ENCODE peak calls at places on chromosomes 11 and 22, in seven cellular contexts. K, L, C, D, Y, M and S are unnamed samples.

GRCh38 chr11:120632579-120632978 is 121.0 kb downstream of the GRIK4 start:
- DNase-seq in L (no peak), K (no peak), D (no peak), M (no peak), Y (no peak), C (no peak), S (no peak)

GRCh38 chr22:29503811-29504372 is 23.9 kb downstream of the NEFH start:
- DNase-seq in D (no peak), L (no peak), Y (peak), K (no peak), M (no peak), C (peak), S (no peak)

GRCh38 chr22:36160499-36160942 is at the start of gene APOL3:
- DNase-seq in Y (peak), M (no peak), C (peak), K (no peak), D (peak), L (no peak), S (no peak)

GRCh38 chr11:134500621-134501020 is 88.6 kb upstream of the B3GAT1 start:
- DNase-seq in Y (no peak), K (no peak), D (no peak), C (no peak), L (no peak), M (peak), S (no peak)

GRCh38 chr11:61080526-61080925 is 21.8 kb upstream of the CD5 start:
- DNase-seq in M (no peak), D (no peak), L (no peak), C (no peak), K (no peak), Y (no peak), S (no peak)

GRCh38 chr11:73578786-73579185 is 19.1 kb downstream of the FAM168A start:
- DNase-seq in M (no peak), L (no peak), K (no peak), D (no peak), C (peak), Y (peak), S (no peak)

GRCh38 chr11:67371549-67372231 is 1.7 kb downstream of the CLCF1 start:
- DNase-seq in K (no peak), Y (peak), C (peak), D (peak), M (peak), L (peak), S (no peak)

GRCh38 chr11:66800720-66801428 is 42.4 kb upstream of the RCE1 start:
- DNase-seq in C (no peak), D (peak), K (no peak), L (no peak), M (no peak), Y (no peak), S (no peak)

GRCh38 chr22:17191163-17191562 is 28.1 kb downstream of the ADA2 start:
- DNase-seq in Y (peak), L (no peak), D (no peak), C (peak), M (no peak), K (no peak), S (no peak)

GRCh38 chr11:66866420-66867010 is 9.7 kb downstream of the LRFN4 start:
- DNase-seq in D (no peak), Y (no peak), C (no peak), K (no peak), L (no peak), M (no peak), S (no peak)

DNA sequence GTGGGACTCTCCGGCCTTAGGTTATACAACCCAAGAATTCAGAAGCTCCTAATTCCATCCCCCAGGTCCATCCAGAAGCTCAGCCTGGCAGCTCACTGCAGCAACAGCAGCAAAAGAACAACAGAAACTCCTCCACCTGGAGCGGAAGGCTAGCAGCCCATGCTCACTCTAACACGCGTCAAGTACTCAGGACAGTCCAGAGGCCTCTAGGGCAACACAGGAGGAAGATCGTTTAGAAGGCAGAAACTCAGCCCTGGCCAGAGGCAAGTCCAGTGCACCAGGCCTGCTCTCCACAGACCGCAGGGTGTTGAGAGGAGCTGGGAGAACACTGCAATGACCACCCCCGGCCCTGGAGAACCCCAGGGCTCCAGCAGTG is 17.1 kb downstream of the PLA2G6 start:
- DNase-seq in D (no peak), K (no peak), M (no peak), Y (no peak), C (no peak), L (no peak), S (no peak)
- H3K9ac ChIP-seq in D (no peak), K (no peak), M (no peak), Y (no peak), C (no peak), L (no peak), S (no peak)

GRCh38 chr22:24153353-24153752 is 27.9 kb upstream of the SUSD2 start:
- DNase-seq in L (no peak), Y (peak), D (no peak), K (no peak), M (no peak), C (no peak), S (no peak)
- H3K9ac ChIP-seq in L (no peak), Y (no peak), D (no peak), K (no peak), M (no peak), C (peak), S (no peak)

DNA sequence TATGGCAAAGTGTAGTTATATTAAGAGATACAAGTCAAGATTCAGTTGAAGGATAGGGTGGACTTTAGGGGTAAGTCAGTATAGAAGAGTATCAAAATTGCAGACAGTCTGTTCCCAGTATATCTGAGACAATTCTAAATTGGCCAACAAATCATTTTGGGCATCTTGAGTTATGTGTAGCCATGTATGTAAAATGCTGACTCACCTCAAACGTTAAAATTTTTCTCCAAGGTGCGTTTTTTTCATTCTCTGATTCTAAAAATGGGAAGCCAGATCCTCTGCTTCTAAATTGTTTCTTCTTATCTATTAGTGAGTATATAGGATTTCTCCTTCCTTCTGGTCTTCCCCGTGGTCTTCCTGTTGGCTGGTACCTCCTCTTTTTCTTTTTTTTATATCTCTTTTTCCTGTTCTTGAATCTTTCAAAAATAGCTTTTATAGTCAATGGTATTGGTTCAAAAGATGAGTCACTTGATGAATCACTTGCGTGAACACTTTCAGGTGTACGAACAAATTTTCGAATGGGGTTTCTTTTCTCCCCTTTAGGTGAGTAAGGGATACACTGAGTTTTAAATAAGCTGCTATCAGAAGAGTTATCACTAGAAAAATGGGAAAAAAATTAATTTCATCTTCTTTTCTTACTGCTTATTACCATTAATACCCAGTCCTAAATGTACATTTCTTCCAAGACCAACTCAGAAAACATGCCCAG is 3.2 kb downstream of the TAF1D start:
- DNase-seq in K (no peak), M (no peak), C (no peak), L (no peak), Y (peak), D (peak), S (no peak)
- H3K9ac ChIP-seq in K (peak), M (peak), C (peak), L (peak), Y (no peak), D (peak), S (peak)

GRCh38 chr22:45771711-45772110 is 100.1 kb downstream of the ATXN10 start:
- DNase-seq in Y (no peak), K (no peak), C (no peak), L (no peak), D (no peak), M (no peak), S (no peak)
- H3K9ac ChIP-seq in Y (no peak), K (no peak), C (no peak), L (no peak), D (no peak), M (no peak), S (no peak)